ENCODE peak calls at places on chromosomes 16 and 17, in seven cellular contexts. W, F, J, T, P, D and Z are unnamed samples.

GRCh38 chr17:40415390-40415789 is 2.3 kb downstream of the TOP2A start:
- DNase-seq in W (peak), F (peak), J (no peak), T (no peak), P (no peak), D (no peak), Z (peak)

GRCh38 chr16:65684230-65684629 is 562.4 kb upstream of the CDH11 start:
- DNase-seq in W (no peak), F (no peak), J (no peak), T (no peak), P (no peak), D (no peak), Z (no peak)

GRCh38 chr17:14744716-14745115 is 443.8 kb downstream of the HS3ST3B1 start:
- DNase-seq in W (no peak), F (no peak), J (no peak), T (no peak), P (no peak), D (no peak), Z (no peak)

GRCh38 chr17:44765965-44766364 is 7.2 kb downstream of the ADAM11 start:
- DNase-seq in W (no peak), F (no peak), J (no peak), T (no peak), P (no peak), D (no peak), Z (no peak)

GRCh38 chr16:3097266-3097665 is 1.8 kb downstream of the ZSCAN10 start:
- DNase-seq in W (no peak), F (no peak), J (no peak), T (no peak), P (no peak), D (no peak), Z (no peak)

GRCh38 chr17:41937970-41938851 is 7.8 kb downstream of the ODAD4 start:
- DNase-seq in W (peak), F (no peak), J (no peak), T (no peak), P (no peak), D (no peak), Z (peak)

GRCh38 chr17:31499771-31500554 is 108.5 kb downstream of the RAB11FIP4 start:
- DNase-seq in W (peak), F (peak), J (no peak), T (no peak), P (no peak), D (no peak), Z (no peak)

GRCh38 chr16:51326131-51326856 is 175.2 kb upstream of the SALL1 start:
- DNase-seq in W (no peak), F (no peak), J (no peak), T (no peak), P (no peak), D (no peak), Z (peak)

GRCh38 chr16:4886151-4886550 is 38.9 kb downstream of the UBN1 start:
- DNase-seq in W (no peak), F (no peak), J (no peak), T (no peak), P (no peak), D (no peak), Z (peak)

GRCh38 chr17:17741346-17742023 is 60.2 kb downstream of the RAI1 start:
- DNase-seq in W (peak), F (no peak), J (no peak), T (no peak), P (no peak), D (no peak), Z (no peak)

GRCh38 chr17:80998388-80999223 is 7.0 kb downstream of the CHMP6 start:
- DNase-seq in W (peak), F (no peak), J (no peak), T (no peak), P (peak), D (no peak), Z (no peak)

GRCh38 chr16:28136751-28137434 is 73.4 kb upstream of the GSG1L start:
- DNase-seq in W (no peak), F (no peak), J (no peak), T (no peak), P (no peak), D (no peak), Z (no peak)

GRCh38 chr16:85168732-85169256 is 56.5 kb upstream of the CIBAR2 start:
- DNase-seq in W (peak), F (no peak), J (no peak), T (no peak), P (peak), D (no peak), Z (peak)

GRCh38 chr16:84652565-84652964 is 4.3 kb downstream of the KLHL36 start:
- DNase-seq in W (no peak), F (no peak), J (no peak), T (no peak), P (no peak), D (no peak), Z (no peak)

GRCh38 chr17:42459256-42459982 is 741 bp downstream of the ATP6V0A1 start:
- DNase-seq in W (peak), F (peak), J (no peak), T (no peak), P (no peak), D (no peak), Z (peak)

GRCh38 chr17:5045496-5045895 is 10.3 kb upstream of the SLC52A1 start:
- DNase-seq in W (no peak), F (no peak), J (no peak), T (no peak), P (no peak), D (no peak), Z (no peak)

GRCh38 chr17:78883090-78883532 is 19.9 kb downstream of the CEP295NL start:
- DNase-seq in W (peak), F (peak), J (no peak), T (no peak), P (no peak), D (no peak), Z (peak)

GRCh38 chr16:12588510-12588909 is 215.2 kb downstream of the CPPED1 start:
- DNase-seq in W (no peak), F (peak), J (no peak), T (no peak), P (no peak), D (no peak), Z (no peak)

GRCh38 chr16:9056061-9056460 is 35.4 kb upstream of the HAPSTR1 start:
- DNase-seq in W (no peak), F (no peak), J (no peak), T (no peak), P (no peak), D (no peak), Z (no peak)

GRCh38 chr17:62713096-62713870 is 85.8 kb downstream of the MRC2 start:
- DNase-seq in W (no peak), F (no peak), J (no peak), T (no peak), P (no peak), D (no peak), Z (no peak)

GRCh38 chr17:51860934-51861561 is 297.5 kb downstream of the CA10 start:
- DNase-seq in W (peak), F (peak), J (peak), T (peak), P (no peak), D (no peak), Z (peak)

GRCh38 chr17:60851181-60851580 is 173.5 kb downstream of the BCAS3 start:
- DNase-seq in W (peak), F (no peak), J (no peak), T (no peak), P (no peak), D (no peak), Z (no peak)

GRCh38 chr17:63841350-63842172 is 924 bp downstream of the SMARCD2 start:
- DNase-seq in W (peak), F (peak), J (no peak), T (no peak), P (no peak), D (no peak), Z (no peak)

GRCh38 chr16:674214-674881 is 1.1 kb upstream of the RHBDL1 start:
- DNase-seq in W (no peak), F (no peak), J (no peak), T (no peak), P (no peak), D (no peak), Z (no peak)

GRCh38 chr16:29926675-29927522 is 873 bp upstream of the KCTD13 start:
- DNase-seq in W (peak), F (peak), J (no peak), T (no peak), P (no peak), D (no peak), Z (peak)
- TF ChIP-seq TAF1 in W (no peak), F (no peak), J (no peak), T (no peak), P (no peak), D (no peak), Z (no peak)

GRCh38 chr17:801660-802059 is 19.5 kb downstream of the MRM3 start:
- DNase-seq in W (no peak), F (peak), J (no peak), T (no peak), P (no peak), D (no peak), Z (no peak)
- TF ChIP-seq TAF1 in W (no peak), F (no peak), J (no peak), T (no peak), P (no peak), D (no peak), Z (no peak)

GRCh38 chr17:35731239-35731931 is at the start of gene RASL10B:
- DNase-seq in W (peak), F (peak), J (no peak), T (no peak), P (peak), D (no peak), Z (peak)
- TF ChIP-seq TAF1 in W (no peak), F (peak), J (no peak), T (no peak), P (no peak), D (no peak), Z (no peak)

GRCh38 chr17:72542317-72542716 is 421.5 kb downstream of the SOX9 start:
- DNase-seq in W (no peak), F (peak), J (no peak), T (no peak), P (no peak), D (no peak), Z (no peak)

GRCh38 chr17:72538443-72538842 is 417.6 kb downstream of the SOX9 start:
- DNase-seq in W (no peak), F (no peak), J (no peak), T (no peak), P (no peak), D (no peak), Z (no peak)

GRCh38 chr17:72536788-72537187 is 416.0 kb downstream of the SOX9 start:
- DNase-seq in W (no peak), F (no peak), J (no peak), T (no peak), P (no peak), D (no peak), Z (no peak)

GRCh38 chr17:72538921-72539352 is 418.1 kb downstream of the SOX9 start:
- DNase-seq in W (no peak), F (no peak), J (no peak), T (no peak), P (no peak), D (no peak), Z (no peak)

DNA sequence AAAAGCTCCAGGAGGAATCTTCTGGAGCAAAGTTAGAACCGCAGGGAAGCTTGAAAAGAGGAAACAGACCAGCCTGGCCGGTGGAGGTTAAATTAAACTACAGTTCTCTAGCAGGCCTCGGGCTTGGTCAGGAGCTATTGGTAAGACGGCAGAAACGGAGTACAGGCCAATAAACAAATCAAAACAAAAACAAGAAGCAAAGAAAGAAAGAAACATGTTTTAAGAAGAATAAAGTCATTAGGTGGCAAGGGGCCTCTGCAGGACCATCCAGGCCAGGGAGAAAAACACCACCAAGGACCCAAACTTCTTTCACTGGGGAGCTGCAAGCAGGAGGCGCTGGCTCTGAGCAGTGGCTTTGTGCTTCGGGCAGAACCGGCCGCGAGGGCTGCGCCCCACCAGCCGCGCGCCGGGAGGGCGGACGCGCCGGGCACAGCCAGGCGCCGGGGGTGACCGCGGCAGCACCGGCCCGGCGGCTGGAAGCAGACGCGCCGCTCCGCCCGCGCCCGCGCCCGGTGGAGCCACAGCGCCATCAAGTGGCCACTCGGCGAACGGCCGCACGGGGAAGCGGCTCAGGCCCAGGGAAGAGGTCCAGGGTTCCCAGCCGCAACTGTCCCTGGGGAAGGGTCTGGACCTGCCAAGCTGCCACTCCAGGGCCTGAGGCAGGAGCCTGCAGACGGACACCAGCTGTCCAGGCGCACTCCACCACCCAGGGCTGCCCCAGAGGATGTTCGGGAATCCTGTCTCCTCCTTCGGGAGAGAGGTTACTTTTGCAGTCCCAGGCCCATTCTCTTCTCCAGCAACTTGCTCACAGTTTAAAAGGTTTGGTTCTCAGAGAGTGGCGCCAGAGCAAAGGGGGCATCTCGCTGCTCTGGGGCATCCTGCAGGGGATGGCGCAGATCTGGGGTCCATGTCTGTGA is 419.4 kb downstream of the SOX9 start:
- DNase-seq in W (peak), F (peak), J (peak), T (no peak), P (peak), D (no peak), Z (peak)
- TF ChIP-seq TAF1 in W (peak), F (peak), J (no peak), T (no peak), P (no peak), D (no peak), Z (no peak)

GRCh38 chr16:80718480-80719220 is 85.7 kb downstream of the CDYL2 start:
- DNase-seq in W (no peak), F (no peak), J (no peak), T (no peak), P (no peak), D (no peak), Z (no peak)
- TF ChIP-seq TAF1 in W (no peak), F (no peak), J (no peak), T (no peak), P (no peak), D (no peak), Z (no peak)

DNA sequence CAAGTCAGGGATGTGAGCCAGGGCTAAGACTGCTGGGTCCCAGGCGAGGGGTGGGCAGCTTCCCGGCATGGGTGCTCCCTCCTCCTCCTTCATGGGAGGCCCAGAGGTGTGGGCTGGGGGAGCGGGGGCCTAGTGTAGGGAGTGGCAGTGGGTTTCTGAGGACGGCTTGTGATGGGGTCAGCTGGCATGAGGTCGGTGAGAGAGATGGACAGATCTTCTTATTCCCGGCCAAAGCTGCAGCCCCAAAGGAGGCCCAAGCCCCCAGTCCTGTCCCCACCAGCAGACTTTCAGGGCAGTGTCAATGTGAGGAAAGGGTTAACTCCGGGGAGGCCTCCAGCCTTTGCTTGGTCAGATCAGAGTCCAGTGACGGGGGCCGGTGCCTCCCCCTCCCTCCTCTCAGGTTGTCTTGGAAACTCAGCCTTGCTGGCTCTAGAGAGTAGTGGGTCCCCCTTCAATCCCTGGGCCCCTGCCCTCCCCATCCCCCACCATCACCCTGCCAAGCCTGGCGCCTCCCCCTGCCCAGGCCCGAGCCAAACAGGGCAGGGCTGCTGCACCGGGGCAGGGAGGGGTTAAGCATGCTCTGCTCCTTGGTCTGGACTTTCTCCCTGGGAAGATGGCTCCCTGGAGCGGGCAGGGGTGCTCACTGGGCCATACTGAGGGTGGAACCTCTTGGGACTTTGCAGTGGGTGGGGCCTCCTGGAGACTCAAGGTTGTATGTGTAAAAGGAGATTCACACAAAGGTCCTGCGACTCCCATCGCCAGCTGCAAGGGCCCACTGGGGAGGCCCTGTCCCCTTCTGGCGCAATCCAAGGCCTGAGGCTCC is 12.4 kb downstream of the NAT9 start:
- DNase-seq in W (peak), F (peak), J (no peak), T (no peak), P (no peak), D (no peak), Z (no peak)
- TF ChIP-seq TAF1 in W (no peak), F (peak), J (no peak), T (no peak), P (no peak), D (no peak), Z (no peak)

DNA sequence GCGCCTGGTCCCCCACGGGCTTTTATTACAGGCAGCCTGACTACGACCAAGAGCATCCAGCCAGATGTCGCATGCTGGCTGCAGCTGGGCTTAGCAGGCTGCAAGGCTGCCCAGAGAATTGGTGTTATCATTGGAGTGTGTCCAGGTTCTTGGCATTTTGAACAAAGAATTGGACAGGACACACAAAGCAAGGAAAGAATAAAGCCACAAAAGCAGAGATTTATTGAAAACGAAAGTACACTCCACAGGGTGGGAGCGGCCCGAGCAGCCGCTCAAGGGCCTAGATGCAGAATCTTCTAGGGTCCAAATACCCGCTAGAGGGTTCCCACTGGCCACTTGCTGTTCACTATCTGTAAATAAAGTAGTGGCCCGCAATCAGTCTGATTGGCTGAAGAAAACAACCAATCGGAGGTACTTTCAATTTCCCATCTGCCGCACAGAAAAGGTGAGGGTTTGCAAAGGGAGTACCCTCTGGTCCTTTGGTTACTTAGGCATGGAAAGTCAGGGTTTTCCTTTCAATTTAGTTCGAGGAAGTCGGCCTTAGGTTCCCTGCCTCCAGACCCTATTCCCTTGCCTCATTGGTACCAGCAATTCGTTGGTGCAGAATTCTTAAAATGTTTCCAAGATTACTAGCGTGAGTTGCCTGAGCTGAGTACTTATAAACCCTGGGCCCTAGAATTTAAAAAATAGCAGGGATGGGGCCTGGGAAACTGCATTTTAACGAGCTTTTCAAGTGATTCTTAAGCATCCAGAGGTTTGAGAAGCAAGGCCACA is 38.5 kb upstream of the CNEP1R1 start:
- DNase-seq in W (peak), F (peak), J (no peak), T (no peak), P (no peak), D (no peak), Z (peak)
- TF ChIP-seq TAF1 in W (no peak), F (no peak), J (no peak), T (no peak), P (no peak), D (no peak), Z (no peak)